ENCODE peak calls at places on chromosomes 2 and 18, in six cellular contexts. Q, Z, P, S, F and O are unnamed samples.

GRCh38 chr18:34509163-34509562 is 200.9 kb upstream of the DTNA start:
- DNase-seq in Q (no peak), Z (no peak), P (no peak), S (no peak), F (no peak), O (no peak)

GRCh38 chr18:35775887-35776286 is 194.3 kb downstream of the GALNT1 start:
- DNase-seq in Q (no peak), Z (no peak), P (no peak), S (no peak), F (peak; percentile 22), O (no peak)

GRCh38 chr2:62277688-62278087 is 81.8 kb downstream of the B3GNT2 start:
- DNase-seq in Q (no peak), Z (no peak), P (no peak), S (no peak), F (no peak), O (no peak)

GRCh38 chr2:57804971-57805370 is 241.6 kb upstream of the VRK2 start:
- DNase-seq in Q (no peak), Z (no peak), P (no peak), S (no peak), F (no peak), O (no peak)

GRCh38 chr2:234987754-234988153 is 35.9 kb downstream of the SH3BP4 start:
- DNase-seq in Q (no peak), Z (no peak), P (no peak), S (no peak), F (no peak), O (no peak)

GRCh38 chr2:109080109-109080508 is 48.9 kb upstream of the SH3RF3 start:
- DNase-seq in Q (no peak), Z (no peak), P (no peak), S (no peak), F (no peak), O (no peak)

GRCh38 chr18:25493401-25493800 is 141.4 kb upstream of the ZNF521 start:
- DNase-seq in Q (no peak), Z (no peak), P (no peak), S (no peak), F (no peak), O (no peak)

GRCh38 chr2:182713611-182714010 is 2.4 kb upstream of the DNAJC10 start:
- DNase-seq in Q (no peak), Z (no peak), P (no peak), S (no peak), F (no peak), O (no peak)

GRCh38 chr2:16487686-16488085 is 177.9 kb downstream of the CYRIA start:
- DNase-seq in Q (no peak), Z (no peak), P (peak; percentile 43), S (no peak), F (peak; percentile 13), O (peak; percentile 38)
- TF ChIP-seq CTCF in Q (no peak), Z (peak; percentile 15), P (peak; percentile 28), S (no peak), F (peak; percentile 42), O (peak; percentile 25)

GRCh38 chr2:207847807-207848544 is 78.3 kb upstream of the FZD5 start:
- DNase-seq in Q (no peak), Z (no peak), P (peak; percentile 68), S (no peak), F (no peak), O (peak; percentile 72)
- TF ChIP-seq CTCF in Q (no peak), Z (no peak), P (no peak), S (no peak), F (no peak), O (no peak)

DNA sequence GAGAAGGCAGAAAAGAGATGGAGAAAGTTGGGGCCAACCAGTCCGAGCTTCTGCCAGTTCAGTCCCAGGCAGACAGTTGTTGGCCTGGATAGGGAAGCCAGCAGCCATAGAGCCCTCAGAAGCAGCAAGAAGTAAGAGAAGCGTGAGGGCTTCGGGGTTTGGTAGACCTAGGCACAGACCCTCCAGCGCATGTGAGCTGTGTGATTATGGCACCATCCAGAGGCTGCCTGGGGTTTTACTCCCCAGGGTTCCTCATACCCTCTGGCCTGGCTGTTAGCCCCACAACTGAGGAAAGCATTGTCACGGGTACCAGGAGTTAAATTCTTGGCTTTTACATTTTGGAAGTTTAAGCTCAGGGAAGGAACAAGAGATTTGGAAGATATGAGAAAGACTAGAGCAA is 93.7 kb upstream of the RAB6C start:
- DNase-seq in Q (no peak), Z (no peak), P (no peak), S (no peak), F (peak; percentile 35), O (no peak)
- TF ChIP-seq CTCF in Q (peak; percentile 4), Z (no peak), P (no peak), S (no peak), F (peak; percentile 47), O (no peak)

GRCh38 chr2:47005687-47006086 is 90.1 kb upstream of the MCFD2 start:
- DNase-seq in Q (no peak), Z (peak; percentile 20), P (no peak), S (no peak), F (no peak), O (no peak)

GRCh38 chr2:47007826-47008225 is 92.2 kb upstream of the MCFD2 start:
- DNase-seq in Q (no peak), Z (peak; percentile 46), P (no peak), S (no peak), F (no peak), O (no peak)

GRCh38 chr2:47004905-47005495 is 89.4 kb upstream of the MCFD2 start:
- DNase-seq in Q (no peak), Z (peak; percentile 31), P (no peak), S (no peak), F (no peak), O (no peak)

GRCh38 chr2:47007221-47007825 is 91.7 kb upstream of the MCFD2 start:
- DNase-seq in Q (no peak), Z (peak; percentile 56), P (no peak), S (no peak), F (no peak), O (no peak)

DNA sequence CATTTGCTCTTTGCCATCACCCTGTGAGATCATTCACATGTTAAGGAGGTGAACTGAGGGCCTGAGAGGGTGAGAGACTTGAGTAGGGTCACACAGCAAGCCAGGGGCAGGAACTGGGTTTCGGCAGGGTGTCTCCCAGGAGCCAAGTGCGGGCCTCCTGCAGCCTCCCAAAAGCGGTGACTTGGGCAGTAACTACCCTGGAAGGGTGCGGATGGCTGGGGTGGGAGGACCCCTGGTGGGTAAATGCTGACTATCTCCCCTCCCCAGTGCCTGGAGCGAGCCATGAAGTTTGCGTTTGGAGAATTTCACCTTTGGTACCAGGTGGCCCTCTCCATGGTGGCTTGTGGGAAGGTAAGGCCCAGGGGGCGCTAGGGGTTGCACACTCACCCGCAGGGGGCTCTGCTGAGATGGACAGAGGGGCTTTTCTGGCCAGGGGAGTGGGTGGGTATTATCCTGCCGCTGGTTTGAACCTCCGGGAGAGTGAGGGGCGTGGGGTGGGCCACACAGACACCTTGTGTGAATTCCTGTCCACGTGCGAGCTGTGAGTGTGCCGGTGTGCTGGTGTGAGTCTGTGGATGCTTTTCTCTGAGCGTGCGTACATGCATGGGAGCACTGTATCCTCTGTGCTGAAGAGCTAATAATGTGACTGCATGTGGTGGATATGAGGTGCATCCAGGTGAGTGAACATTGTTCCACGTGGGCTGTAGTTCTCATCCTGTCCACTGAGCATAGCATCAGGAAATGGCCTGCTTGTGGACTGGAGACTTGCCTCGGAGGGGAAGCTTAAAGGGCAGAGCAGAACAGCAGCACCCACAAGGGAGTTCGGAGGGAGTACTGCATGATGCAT is 91.0 kb upstream of the MCFD2 start:
- DNase-seq in Q (no peak), Z (peak; percentile 50), P (no peak), S (no peak), F (no peak), O (no peak)
- TF ChIP-seq CTCF in Q (no peak), Z (no peak), P (no peak), S (no peak), F (no peak), O (no peak)

GRCh38 chr2:106108351-106108750 is 85.8 kb downstream of the UXS1 start:
- DNase-seq in Q (no peak), Z (no peak), P (peak; percentile 45), S (no peak), F (no peak), O (no peak)
- TF ChIP-seq CTCF in Q (no peak), Z (no peak), P (peak; percentile 58), S (peak; percentile 57), F (no peak), O (no peak)

DNA sequence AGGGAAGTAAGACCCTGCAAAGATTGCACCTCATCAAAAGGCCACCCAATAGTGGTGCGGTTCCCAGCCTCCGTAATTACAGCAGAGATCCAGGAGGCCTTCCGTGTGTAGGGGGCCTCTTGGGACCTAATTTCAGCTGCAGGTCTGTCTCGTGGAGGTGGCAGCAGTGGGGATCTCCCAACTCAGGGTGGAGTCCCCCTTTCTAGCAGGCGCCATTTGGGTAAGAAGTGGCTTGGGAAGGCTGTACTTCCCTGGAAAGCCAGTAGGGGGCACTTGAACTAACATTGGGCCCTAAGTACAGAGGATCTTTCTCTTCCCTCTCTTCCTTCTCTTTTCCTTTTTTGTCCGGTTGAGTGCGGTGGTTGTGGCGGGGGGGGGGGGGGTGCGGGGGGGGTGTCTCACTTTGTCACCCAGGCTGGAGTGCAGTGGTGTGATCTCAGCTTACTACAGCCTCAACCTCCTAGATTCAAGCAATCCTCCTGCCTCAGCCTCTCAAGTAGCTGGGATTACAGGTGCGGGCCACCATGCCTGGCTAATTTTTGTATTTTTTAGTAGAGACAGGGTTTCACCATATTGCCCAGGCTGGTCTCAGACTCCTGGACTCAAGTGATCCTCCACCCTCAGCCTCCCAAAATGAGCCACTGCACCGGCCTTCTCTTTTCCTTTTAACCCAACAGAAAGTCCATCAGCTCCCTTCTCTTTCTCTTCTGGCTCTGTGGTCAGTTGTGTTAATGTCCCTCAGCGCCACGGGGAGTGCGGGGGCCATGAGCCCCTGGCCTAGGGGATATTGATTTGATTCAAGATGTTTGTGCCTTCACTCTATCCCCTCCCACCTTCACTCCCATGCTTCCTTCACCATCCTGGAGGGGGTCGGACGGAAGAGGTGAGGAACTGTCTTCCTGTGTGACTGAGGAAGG is 32.0 kb downstream of the CENPO start:
- DNase-seq in Q (peak; percentile 54), Z (no peak), P (no peak), S (no peak), F (no peak), O (no peak)
- TF ChIP-seq CTCF in Q (peak; percentile 32), Z (no peak), P (peak; percentile 50), S (peak; percentile 57), F (peak; percentile 29), O (no peak)

DNA sequence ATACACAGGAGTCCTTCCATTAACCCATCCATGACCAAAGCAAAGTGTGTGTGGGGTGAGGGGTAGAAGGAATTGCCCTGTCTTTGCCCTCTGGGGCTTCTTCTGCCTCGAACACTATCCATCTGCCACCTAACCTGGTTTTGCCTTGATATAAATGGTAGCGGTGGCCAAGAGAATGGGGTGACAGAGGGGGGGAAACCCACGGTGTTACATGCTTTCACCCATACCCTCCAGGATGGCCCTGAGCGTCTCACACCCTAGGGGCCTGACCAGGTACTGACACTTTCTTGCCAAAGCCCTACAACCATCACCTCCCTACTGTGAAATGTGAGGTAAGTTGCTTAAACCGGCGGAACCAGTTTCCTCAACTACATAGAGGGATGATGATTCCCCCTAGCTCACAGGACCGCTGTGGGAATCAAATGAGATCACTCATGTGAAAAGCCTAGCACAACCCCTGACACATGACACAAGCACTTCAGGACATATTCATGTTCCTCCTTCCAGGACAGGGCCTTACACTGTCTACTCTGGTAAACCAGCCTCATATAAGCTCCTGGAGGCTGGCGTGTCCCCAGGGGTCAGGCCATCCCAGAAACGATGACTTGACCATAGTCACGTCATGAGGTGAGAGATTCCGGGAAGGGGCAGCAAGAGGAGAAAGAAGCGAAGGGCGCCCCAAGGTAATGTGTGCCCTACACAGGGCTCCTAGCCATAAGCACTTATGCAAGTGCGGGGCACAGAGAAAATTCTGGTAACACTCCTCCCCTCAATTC is 49.7 kb downstream of the C2orf42 start:
- DNase-seq in Q (peak; percentile 72), Z (no peak), P (peak; percentile 49), S (no peak), F (no peak), O (peak; percentile 82)
- TF ChIP-seq CTCF in Q (peak; percentile 34), Z (peak; percentile 36), P (peak; percentile 32), S (peak; percentile 26), F (no peak), O (no peak)